ENCODE peak calls at places on chromosome 13, in six cellular contexts. Q is neuronal stem cell, N is H9, F is IMR-90, R is mesendoderm, Y is H1. O is an unnamed sample.

GRCh38 chr13:51317262-51317661 is 22.2 kb upstream of the SERPINE3 start:
- DNase-seq in Q (no peak), N (no peak), F (peak; percentile 17), R (no peak), Y (no peak), O (no peak)

GRCh38 chr13:37540228-37540627 is 58.3 kb downstream of the POSTN start:
- DNase-seq in Q (no peak), N (no peak), F (peak; percentile 89), R (no peak), Y (no peak), O (peak; percentile 78)

GRCh38 chr13:51646041-51646670 is 61.9 kb downstream of the WDFY2 start:
- DNase-seq in Q (no peak), N (peak; percentile 39), F (no peak), R (peak; percentile 12), Y (peak; percentile 59), O (no peak)

GRCh38 chr13:20221772-20222171 is 10.3 kb downstream of the GJB6 start:
- DNase-seq in Q (no peak), N (no peak), F (no peak), R (no peak), Y (no peak), O (no peak)

GRCh38 chr13:113874579-113875428 is 10.9 kb upstream of the GAS6 start:
- DNase-seq in Q (no peak), N (no peak), F (no peak), R (no peak), Y (no peak), O (no peak)

GRCh38 chr13:43473437-43473836 is 313.3 kb downstream of the ENOX1 start:
- DNase-seq in Q (no peak), N (no peak), F (no peak), R (peak; percentile 42), Y (no peak), O (no peak)

GRCh38 chr13:107827840-107828549 is 387.3 kb downstream of the LIG4 start:
- DNase-seq in Q (no peak), N (no peak), F (no peak), R (no peak), Y (no peak), O (no peak)

GRCh38 chr13:64239372-64239771 is 2823.7 kb upstream of the PCDH20 start:
- DNase-seq in Q (no peak), N (no peak), F (peak; percentile 70), R (peak; percentile 11), Y (no peak), O (peak; percentile 18)

GRCh38 chr13:59016250-59016649 is 1147.5 kb downstream of the DIAPH3 start:
- DNase-seq in Q (no peak), N (no peak), F (no peak), R (no peak), Y (no peak), O (peak; percentile 42)

GRCh38 chr13:74115138-74115537 is 19.1 kb downstream of the KLF12 start:
- DNase-seq in Q (no peak), N (no peak), F (peak; percentile 78), R (no peak), Y (no peak), O (peak; percentile 45)

GRCh38 chr13:81458211-81458610 is 1117.3 kb upstream of the SPRY2 start:
- DNase-seq in Q (no peak), N (no peak), F (no peak), R (no peak), Y (no peak), O (no peak)

GRCh38 chr13:49240017-49240416 is 7.7 kb upstream of the CDADC1 start:
- DNase-seq in Q (no peak), N (no peak), F (peak; percentile 46), R (peak; percentile 39), Y (no peak), O (peak; percentile 41)

GRCh38 chr13:37870895-37871550 is 1.5 kb upstream of the TRPC4 start:
- DNase-seq in Q (no peak), N (peak; percentile 50), F (peak; percentile 79), R (peak; percentile 48), Y (peak; percentile 46), O (peak; percentile 81)

DNA sequence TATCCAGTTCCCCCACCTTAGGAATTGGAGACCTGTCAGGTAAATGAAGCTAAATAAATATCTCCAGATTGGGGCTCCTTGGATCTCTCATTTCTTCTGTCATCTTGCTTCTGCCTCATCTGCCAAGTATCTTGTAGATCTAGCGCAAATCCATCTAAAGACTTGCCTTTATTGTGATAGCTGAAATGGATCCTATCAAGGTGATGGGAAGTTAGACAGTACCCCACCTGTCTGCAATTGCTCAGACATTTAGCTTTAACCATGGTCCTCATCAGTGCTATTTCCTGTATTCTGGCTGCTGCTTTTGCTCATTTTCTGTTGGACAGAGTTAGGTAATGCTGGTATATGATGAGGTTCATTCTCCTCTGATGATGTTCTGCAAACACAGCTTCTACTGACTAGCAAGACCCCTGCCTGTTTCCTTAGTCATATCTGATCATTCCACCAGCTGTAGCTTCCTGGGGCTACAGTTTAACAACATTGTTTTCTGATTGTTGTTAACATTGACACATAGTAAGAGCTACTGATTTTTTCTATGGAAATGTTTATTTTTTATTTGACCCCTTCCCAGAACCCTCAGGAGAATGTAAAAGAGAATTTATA is 340.0 kb downstream of the DCT start:
- DNase-seq in Q (no peak), N (no peak), F (peak; percentile 65), R (peak; percentile 74), Y (no peak), O (no peak)
- H2BK15ac ChIP-seq in Q (no peak overlapping the region), N (no peak overlapping the region), F (no peak overlapping the region), R (no peak overlapping the region), Y (no peak overlapping the region), O (no peak overlapping the region)

GRCh38 chr13:96032717-96033116 is 20.5 kb downstream of the UGGT2 start:
- DNase-seq in Q (no peak), N (no peak), F (no peak), R (no peak), Y (no peak), O (no peak)
- H2BK15ac ChIP-seq in Q (no peak overlapping the region), N (no peak overlapping the region), F (no peak overlapping the region), R (no peak overlapping the region), Y (no peak overlapping the region), O (no peak overlapping the region)

GRCh38 chr13:79830426-79830825 is 349.5 kb downstream of the NDFIP2 start:
- DNase-seq in Q (no peak), N (no peak), F (no peak), R (no peak), Y (no peak), O (no peak)

GRCh38 chr13:79831556-79831955 is 350.6 kb downstream of the NDFIP2 start:
- DNase-seq in Q (no peak), N (no peak), F (no peak), R (no peak), Y (no peak), O (no peak)

GRCh38 chr13:79830945-79831344 is 350.0 kb downstream of the NDFIP2 start:
- DNase-seq in Q (no peak), N (no peak), F (no peak), R (no peak), Y (no peak), O (no peak)

GRCh38 chr13:79829880-79830279 is 348.9 kb downstream of the NDFIP2 start:
- DNase-seq in Q (no peak), N (no peak), F (no peak), R (no peak), Y (no peak), O (no peak)

GRCh38 chr13:79825959-79826358 is 345.0 kb downstream of the NDFIP2 start:
- DNase-seq in Q (no peak), N (no peak), F (no peak), R (no peak), Y (no peak), O (no peak)
- H2BK15ac ChIP-seq in Q (no peak overlapping the region), N (no peak overlapping the region), F (no peak overlapping the region), R (no peak overlapping the region), Y (no peak overlapping the region), O (no peak overlapping the region)

DNA sequence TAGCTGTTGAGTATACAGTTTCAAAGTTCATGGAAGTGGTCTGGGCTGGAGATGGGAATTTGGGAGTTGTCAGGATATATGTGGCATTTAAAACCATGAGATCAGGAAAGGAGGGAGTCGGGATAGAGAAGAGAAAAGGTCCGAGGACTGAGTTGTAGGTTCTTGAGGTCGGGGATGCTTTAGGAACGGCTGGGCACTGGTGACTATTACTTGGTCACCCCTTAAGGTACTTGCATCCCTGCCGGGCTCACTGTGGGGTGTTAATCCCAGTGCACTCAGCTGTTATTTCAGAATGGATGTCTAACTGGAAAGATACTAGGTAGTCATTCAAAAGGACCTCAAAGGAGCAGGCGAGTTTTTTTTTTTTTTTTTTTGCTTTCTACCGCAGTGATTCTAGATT is 34.2 kb downstream of the WASF3 start:
- DNase-seq in Q (no peak), N (no peak), F (no peak), R (no peak), Y (no peak), O (no peak)
- H2BK15ac ChIP-seq in Q (no peak overlapping the region), N (no peak overlapping the region), F (no peak overlapping the region), R (no peak overlapping the region), Y (no peak overlapping the region), O (no peak overlapping the region)

O was measured in mesenchymal stem cell.